ENCODE peak calls at places on chromosomes 11 and 22, in five cellular contexts. L is GM23338, P is IMR-90, V is SK-N-SH, H is left ventricle myocardium inferior. T is an unnamed sample.
A peak's percentile ranks its signal among the peaks of the same experiment; 100 is the strongest.

GRCh38 chr11:123409456-123409801 is 20.6 kb upstream of the GRAMD1B start:
- DNase-seq in P (no peak), H (no peak), L (no peak), V (no peak), T (no peak)

GRCh38 chr11:22920939-22921565 is 60.8 kb upstream of the CCDC179 start:
- DNase-seq in L (peak; percentile 81), H (no peak), P (peak; percentile 76), V (peak; percentile 39), T (no peak)

GRCh38 chr11:1650918-1651262 is 21.3 kb downstream of the KRTAP5-5 start:
- DNase-seq in H (no peak), L (no peak), P (no peak), V (no peak), T (no peak)

GRCh38 chr22:20884454-20884853 is 25.6 kb downstream of the SNAP29 start:
- DNase-seq in L (no peak), V (no peak), P (no peak), H (no peak), T (no peak)

GRCh38 chr22:49236541-49237075 is 591.1 kb downstream of the BRD1 start:
- DNase-seq in L (no peak), P (no peak), V (no peak), H (no peak), T (no peak)

GRCh38 chr22:36493690-36494110 is 12.3 kb upstream of the TXN2 start:
- DNase-seq in L (no peak), V (no peak), P (no peak), H (peak; percentile 39), T (no peak)

GRCh38 chr11:506238-506949 is 648 bp downstream of the RNH1 start:
- DNase-seq in V (peak; percentile 99), L (peak; percentile 98), H (peak; percentile 98), P (peak; percentile 98), T (peak; percentile 80)

GRCh38 chr11:119062779-119063178 is 4.8 kb upstream of the VPS11 start:
- DNase-seq in V (no peak), H (no peak), P (peak; percentile 69), L (no peak), T (no peak)

GRCh38 chr22:23774922-23775436 is 2.3 kb downstream of the MMP11 start:
- DNase-seq in P (peak; percentile 33), H (no peak), V (no peak), L (no peak), T (no peak)

GRCh38 chr11:445765-446588 is 4.1 kb upstream of the PTDSS2 start:
- DNase-seq in L (no peak), H (no peak), V (no peak), P (no peak), T (no peak)

GRCh38 chr11:8081591-8082021 is 595 bp downstream of the TUB start:
- DNase-seq in V (peak; percentile 65), L (no peak), P (peak; percentile 22), H (no peak), T (no peak)

GRCh38 chr11:27625347-27625912 is 74.8 kb downstream of the BDNF start:
- DNase-seq in P (no peak), L (peak; percentile 23), V (no peak), H (no peak), T (no peak)

GRCh38 chr11:113248702-113249490 is 65.5 kb upstream of the TTC12 start:
- DNase-seq in P (no peak), L (no peak), H (no peak), V (no peak), T (no peak)

GRCh38 chr22:46726066-46726985 is 11.7 kb downstream of the CERK start:
- DNase-seq in P (no peak), L (no peak), V (peak; percentile 76), H (peak; percentile 48), T (no peak)

GRCh38 chr11:57735655-57736298 is 5.5 kb upstream of the SELENOH start:
- DNase-seq in P (no peak), L (peak; percentile 21), V (no peak), H (no peak), T (no peak)

GRCh38 chr11:57387284-57388030 is 3.0 kb downstream of the PRG2 start:
- DNase-seq in P (no peak), V (no peak), H (peak; percentile 46), L (no peak), T (no peak)

GRCh38 chr22:30325724-30326703 is 727 bp downstream of the TBC1D10A start:
- DNase-seq in H (no peak), V (peak; percentile 77), P (no peak), L (peak; percentile 41), T (no peak)

GRCh38 chr22:17742528-17742902 is 31.8 kb downstream of the BID start:
- DNase-seq in H (peak; percentile 51), V (peak; percentile 93), L (peak; percentile 95), P (peak; percentile 66), T (no peak)

GRCh38 chr22:40782521-40782920 is 36.6 kb downstream of the SLC25A17 start:
- DNase-seq in V (no peak), H (no peak), L (no peak), P (no peak), T (no peak)

GRCh38 chr11:33065445-33066178 is 26.2 kb downstream of the TCP11L1 start:
- DNase-seq in H (peak; percentile 57), V (peak; percentile 74), L (peak; percentile 92), P (peak; percentile 64), T (no peak)

GRCh38 chr11:34468209-34468841 is 29.6 kb downstream of the CAT start:
- DNase-seq in H (no peak), P (peak; percentile 14), L (peak; percentile 68), V (peak; percentile 18), T (no peak)

GRCh38 chr22:50599816-50600454 is 658 bp upstream of the MAPK8IP2 start:
- DNase-seq in V (peak; percentile 70), L (peak; percentile 76), P (no peak), H (peak; percentile 56), T (no peak)

GRCh38 chr11:13291794-13292193 is 14.2 kb downstream of the BMAL1 start:
- DNase-seq in L (no peak), H (no peak), V (no peak), P (no peak), T (no peak)

GRCh38 chr22:21587803-21588611 is 20.5 kb downstream of the UBE2L3 start:
- DNase-seq in P (peak; percentile 67), L (no peak), H (no peak), V (no peak), T (no peak)

GRCh38 chr11:112780351-112781043 is 180.7 kb upstream of the NCAM1 start:
- DNase-seq in P (peak; percentile 5), L (no peak), V (no peak), H (peak; percentile 65), T (no peak)

GRCh38 chr11:58316142-58316541 is 42.7 kb downstream of the OR5B17 start:
- DNase-seq in H (no peak), P (peak; percentile 80), L (no peak), V (no peak), T (no peak)

GRCh38 chr11:73652856-73653559 is 6.6 kb downstream of the PLEKHB1 start:
- DNase-seq in V (no peak), H (no peak), P (peak; percentile 10), L (no peak), T (no peak)

GRCh38 chr11:73652046-73652730 is 5.8 kb downstream of the PLEKHB1 start:
- DNase-seq in H (no peak), L (peak; percentile 43), V (no peak), P (no peak), T (no peak)

GRCh38 chr11:73653996-73654395 is 7.6 kb downstream of the PLEKHB1 start:
- DNase-seq in L (no peak), P (no peak), V (no peak), H (no peak), T (no peak)

GRCh38 chr11:73655686-73656085 is 9.3 kb downstream of the PLEKHB1 start:
- DNase-seq in V (no peak), H (no peak), L (no peak), P (no peak), T (no peak)

DNA sequence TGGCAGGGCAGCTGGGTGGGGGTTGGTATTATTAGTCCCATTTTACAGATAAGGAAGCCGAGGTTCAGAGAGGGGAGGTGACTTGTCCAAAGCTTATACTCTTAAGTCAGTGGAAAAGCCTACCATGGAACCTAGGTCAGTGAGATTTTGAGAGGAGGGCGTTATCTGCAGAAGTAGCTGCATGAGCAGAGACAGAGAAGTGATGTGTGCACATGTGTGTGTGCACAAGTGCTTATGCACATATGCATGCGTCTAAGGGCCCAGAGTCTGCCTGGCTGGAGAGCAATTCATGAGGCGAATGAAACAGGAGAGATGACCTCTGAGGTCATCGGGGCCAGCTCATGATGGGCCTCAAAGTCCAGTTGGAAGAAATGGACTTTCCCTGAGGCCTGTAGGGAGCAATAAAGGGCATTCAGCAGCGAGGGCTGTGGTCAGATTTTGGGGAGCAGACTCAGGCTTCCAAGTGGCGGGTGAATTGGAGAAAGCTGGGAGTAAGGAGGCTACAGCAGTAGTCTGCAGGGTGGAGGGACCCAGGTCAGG is 8.2 kb downstream of the PLEKHB1 start:
- DNase-seq in P (no peak), V (no peak), L (no peak), H (no peak), T (no peak)
- H3K27ac ChIP-seq in P (no peak overlapping the region), V (no peak overlapping the region), L (no peak overlapping the region), H (no peak overlapping the region), T (no peak overlapping the region)

GRCh38 chr11:61874460-61874809 is 16.9 kb downstream of the FADS3 start:
- DNase-seq in V (no peak), H (peak; percentile 72), L (no peak), P (no peak), T (no peak)

GRCh38 chr11:61871158-61871597 is 20.2 kb downstream of the FADS3 start:
- DNase-seq in V (peak; percentile 94), L (peak; percentile 92), H (peak; percentile 81), P (peak; percentile 67), T (no peak)

GRCh38 chr11:61872935-61873565 is 18.3 kb downstream of the FADS3 start:
- DNase-seq in P (no peak), H (no peak), L (no peak), V (no peak), T (no peak)

GRCh38 chr11:61875698-61876097 is 15.6 kb downstream of the FADS3 start:
- DNase-seq in V (no peak), L (no peak), P (no peak), H (no peak), T (no peak)

GRCh38 chr11:61873588-61874459 is 17.5 kb downstream of the FADS3 start:
- DNase-seq in P (no peak), L (no peak), H (no peak), V (no peak), T (no peak)
- H3K4me1 ChIP-seq in P (peaks cover 2% of the 10 kb centered on the region), L (peaks cover 20% of the 10 kb centered on the region), H (peaks cover 82% of the 10 kb centered on the region), V (peaks cover 13% of the 10 kb centered on the region), T (peaks cover 11% of the 10 kb centered on the region)

DNA sequence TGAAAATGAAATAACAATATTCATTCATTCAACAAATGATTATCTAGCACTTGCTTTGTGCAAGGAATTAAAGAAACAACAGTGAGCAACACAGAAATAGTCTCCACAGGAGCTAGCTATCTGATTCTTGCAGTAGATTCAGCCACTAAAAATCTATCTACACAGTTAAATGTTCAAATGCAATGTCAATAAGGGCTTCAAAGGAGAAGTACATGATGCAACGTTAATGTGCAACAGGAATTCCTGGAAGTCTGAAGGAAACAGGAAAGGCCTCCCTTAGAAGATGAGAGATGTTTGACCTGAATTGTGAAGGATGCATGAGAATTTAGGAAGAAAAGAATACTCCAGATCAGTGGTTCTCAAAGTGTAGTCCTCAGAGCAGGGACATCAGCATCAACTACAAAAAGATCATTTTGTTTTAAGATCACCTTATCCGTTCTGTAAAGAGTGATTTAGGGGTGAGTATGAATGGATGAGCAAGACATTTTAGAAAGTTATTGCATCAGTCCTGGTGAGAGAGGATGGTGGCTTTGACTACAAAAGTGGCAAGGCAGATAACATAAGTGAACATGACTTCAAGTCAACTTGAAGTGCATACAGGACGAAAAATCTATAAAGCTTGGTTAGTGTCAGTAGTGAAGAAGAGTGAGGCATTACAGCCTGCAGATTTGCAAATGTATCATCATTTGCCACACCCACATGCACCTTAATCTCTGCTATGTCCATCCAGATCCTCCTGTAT is 96.0 kb downstream of the ETS1 start:
- DNase-seq in L (no peak), P (no peak), V (no peak), H (no peak), T (no peak)
- H3K27ac ChIP-seq in L (peak overlapping the region; percentile 32), P (no peak overlapping the region), V (peak overlapping the region; percentile 100), H (peak overlapping the region; percentile 97), T (peak overlapping the region; percentile 48)

GRCh38 chr11:72236083-72236697 is 7.8 kb downstream of the PHOX2A start:
- DNase-seq in L (no peak), H (no peak), P (peak; percentile 50), V (no peak), T (no peak)
- H3K4me1 ChIP-seq in L (peaks cover 22% of the 10 kb centered on the region), H (peaks cover 64% of the 10 kb centered on the region), P (peaks cover 2% of the 10 kb centered on the region), V (peaks cover 27% of the 10 kb centered on the region), T (peaks cover 61% of the 10 kb centered on the region)

T was measured in esophagus squamous epithelium.